ENCODE peak calls at places on chromosomes 3 and 15, in four cellular contexts. One of them, this sample, is unnamed.

GRCh38 chr15:84910928-84911623 is 26.6 kb downstream of the SLC28A1 start:
- DNase-seq in GM20000: no peak
- DNase-seq in Calu3: no peak
- DNase-seq in cardiac fibroblast: no peak
- DNase-seq in this sample: no peak

GRCh38 chr3:56125358-56126005 is 342.8 kb downstream of the ERC2 start:
- DNase-seq in GM20000: no peak
- DNase-seq in Calu3: peak
- DNase-seq in cardiac fibroblast: peak
- DNase-seq in this sample: no peak

GRCh38 chr15:37792351-37792750 is 142.1 kb upstream of the TMCO5A start:
- DNase-seq in GM20000: no peak
- DNase-seq in Calu3: no peak
- DNase-seq in cardiac fibroblast: no peak
- DNase-seq in this sample: no peak

GRCh38 chr15:58503139-58504027 is 71.6 kb downstream of the LIPC start:
- DNase-seq in GM20000: no peak
- DNase-seq in Calu3: no peak
- DNase-seq in cardiac fibroblast: no peak
- DNase-seq in this sample: no peak

GRCh38 chr3:10901293-10902010 is 85.4 kb downstream of the SLC6A11 start:
- DNase-seq in GM20000: no peak
- DNase-seq in Calu3: no peak
- DNase-seq in cardiac fibroblast: no peak
- DNase-seq in this sample: no peak

GRCh38 chr3:64272842-64273241 is 47.6 kb upstream of the PRICKLE2 start:
- DNase-seq in GM20000: no peak
- DNase-seq in Calu3: no peak
- DNase-seq in cardiac fibroblast: no peak
- DNase-seq in this sample: no peak

GRCh38 chr3:110234831-110235230 is 836.8 kb upstream of the NECTIN3 start:
- DNase-seq in GM20000: no peak
- DNase-seq in Calu3: no peak
- DNase-seq in cardiac fibroblast: peak
- DNase-seq in this sample: no peak

GRCh38 chr15:40878785-40879184 is 4.8 kb upstream of the RHOV start:
- DNase-seq in GM20000: peak
- DNase-seq in Calu3: peak
- DNase-seq in cardiac fibroblast: no peak
- DNase-seq in this sample: no peak

GRCh38 chr3:40731445-40731844 is 206.7 kb downstream of the ZNF621 start:
- DNase-seq in GM20000: no peak
- DNase-seq in Calu3: no peak
- DNase-seq in cardiac fibroblast: no peak
- DNase-seq in this sample: no peak

GRCh38 chr15:74133703-74134386 is 3.5 kb downstream of the ISLR2 start:
- DNase-seq in GM20000: no peak
- DNase-seq in Calu3: no peak
- DNase-seq in cardiac fibroblast: no peak
- DNase-seq in this sample: no peak

GRCh38 chr3:94187697-94188096 is 124.8 kb downstream of the NSUN3 start:
- DNase-seq in GM20000: no peak
- DNase-seq in Calu3: no peak
- DNase-seq in cardiac fibroblast: no peak
- DNase-seq in this sample: no peak

GRCh38 chr3:51391566-51392300 is 648 bp downstream of the RBM15B start:
- DNase-seq in GM20000: peak
- DNase-seq in Calu3: peak
- DNase-seq in cardiac fibroblast: peak
- DNase-seq in this sample: peak

GRCh38 chr15:44034334-44034733 is 160.7 kb downstream of the FRMD5 start:
- DNase-seq in GM20000: no peak
- DNase-seq in Calu3: no peak
- DNase-seq in cardiac fibroblast: peak
- DNase-seq in this sample: no peak

DNA sequence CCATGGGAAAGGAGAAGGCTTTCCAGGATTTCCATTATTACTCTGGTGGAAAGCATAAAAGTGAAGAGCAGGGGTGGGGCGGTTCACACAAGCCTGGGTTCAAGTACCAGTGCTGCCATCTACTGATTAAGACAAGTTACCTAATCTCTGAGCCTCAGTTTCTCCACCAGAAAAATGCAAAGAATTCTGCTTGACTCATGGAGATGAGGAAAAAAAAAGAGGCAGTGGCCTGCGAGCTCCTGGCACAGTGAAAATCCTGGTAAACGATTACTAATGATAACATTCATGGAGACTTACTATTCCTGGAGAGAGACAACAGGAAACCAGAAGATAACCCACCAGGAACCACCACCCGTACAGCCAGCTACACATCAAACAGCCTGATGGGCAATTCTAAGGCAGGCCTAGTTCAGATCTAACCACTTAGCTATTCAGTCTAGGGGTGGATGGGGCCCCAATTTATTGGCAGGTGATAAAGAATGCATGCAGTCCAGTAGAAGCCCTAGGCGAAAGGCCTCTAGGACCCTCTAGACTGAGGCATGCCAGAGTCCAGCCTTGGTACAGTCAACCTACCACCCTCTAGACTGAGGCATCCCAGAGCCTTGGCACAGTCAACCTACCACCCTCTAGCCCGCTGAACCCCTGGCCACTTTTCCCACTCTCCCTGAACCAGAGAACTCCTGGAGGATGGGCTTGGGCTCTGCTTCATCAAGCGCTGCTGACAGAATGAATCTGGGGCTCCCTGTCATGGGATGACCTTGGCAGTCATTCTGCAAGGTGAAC is 2.5 kb downstream of the AMOTL2 start:
- DNase-seq in GM20000: no peak
- DNase-seq in Calu3: no peak
- DNase-seq in cardiac fibroblast: no peak
- DNase-seq in this sample: no peak
- TF ChIP-seq CTCF in GM20000: no peak
- TF ChIP-seq CTCF in Calu3: no peak
- TF ChIP-seq CTCF in cardiac fibroblast: no peak
- TF ChIP-seq CTCF in this sample: no peak

DNA sequence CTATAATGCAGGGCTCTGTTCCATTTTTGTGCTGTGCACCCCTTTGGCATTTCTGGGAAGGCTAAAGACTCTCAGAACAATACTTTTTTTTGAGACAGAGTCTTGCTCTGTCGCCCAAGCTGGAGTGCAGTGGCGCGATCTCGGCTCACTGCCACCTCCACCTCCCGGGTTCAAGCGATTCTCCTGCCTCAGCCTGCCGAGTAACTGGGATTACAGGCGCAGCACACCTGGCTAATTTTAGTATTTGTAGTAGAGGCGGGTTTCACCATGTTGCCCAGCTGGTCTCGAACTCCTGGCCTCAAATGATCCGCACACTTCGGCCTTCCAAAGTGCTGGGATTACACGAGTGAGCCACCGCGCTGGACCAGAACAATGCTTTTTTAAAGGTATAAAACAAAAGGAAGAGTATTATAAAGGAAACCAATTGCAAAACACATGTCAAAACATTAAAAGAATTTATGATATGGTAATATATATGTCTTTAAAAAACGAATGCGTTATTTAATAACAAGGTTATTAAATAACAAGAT is 999 bp downstream of the SQOR start:
- DNase-seq in GM20000: no peak
- DNase-seq in Calu3: no peak
- DNase-seq in cardiac fibroblast: no peak
- DNase-seq in this sample: no peak
- TF ChIP-seq CTCF in GM20000: no peak
- TF ChIP-seq CTCF in Calu3: no peak
- TF ChIP-seq CTCF in cardiac fibroblast: no peak
- TF ChIP-seq CTCF in this sample: no peak

GRCh38 chr15:99393641-99394040 is 142.4 kb downstream of the LRRC28 start:
- DNase-seq in GM20000: no peak
- DNase-seq in Calu3: no peak
- DNase-seq in cardiac fibroblast: no peak
- DNase-seq in this sample: no peak

GRCh38 chr15:99386429-99386828 is 135.1 kb downstream of the LRRC28 start:
- DNase-seq in GM20000: no peak
- DNase-seq in Calu3: no peak
- DNase-seq in cardiac fibroblast: no peak
- DNase-seq in this sample: no peak

GRCh38 chr15:99387769-99388168 is 136.5 kb downstream of the LRRC28 start:
- DNase-seq in GM20000: no peak
- DNase-seq in Calu3: no peak
- DNase-seq in cardiac fibroblast: no peak
- DNase-seq in this sample: no peak

GRCh38 chr15:99385865-99386264 is 134.6 kb downstream of the LRRC28 start:
- DNase-seq in GM20000: no peak
- DNase-seq in Calu3: no peak
- DNase-seq in cardiac fibroblast: peak
- DNase-seq in this sample: no peak

GRCh38 chr15:99390667-99391066 is 139.4 kb downstream of the LRRC28 start:
- DNase-seq in GM20000: no peak
- DNase-seq in Calu3: no peak
- DNase-seq in cardiac fibroblast: no peak
- DNase-seq in this sample: no peak
- TF ChIP-seq CTCF in GM20000: no peak
- TF ChIP-seq CTCF in Calu3: no peak
- TF ChIP-seq CTCF in cardiac fibroblast: no peak
- TF ChIP-seq CTCF in this sample: no peak

GRCh38 chr3:25836579-25836978 is 46.7 kb downstream of the OXSM start:
- DNase-seq in GM20000: no peak
- DNase-seq in Calu3: no peak
- DNase-seq in cardiac fibroblast: no peak
- DNase-seq in this sample: no peak

GRCh38 chr3:25830373-25831305 is 40.7 kb downstream of the OXSM start:
- DNase-seq in GM20000: no peak
- DNase-seq in Calu3: no peak
- DNase-seq in cardiac fibroblast: no peak
- DNase-seq in this sample: no peak

GRCh38 chr3:25834346-25834745 is 44.5 kb downstream of the OXSM start:
- DNase-seq in GM20000: no peak
- DNase-seq in Calu3: no peak
- DNase-seq in cardiac fibroblast: no peak
- DNase-seq in this sample: no peak

GRCh38 chr3:25826510-25826909 is 36.6 kb downstream of the OXSM start:
- DNase-seq in GM20000: no peak
- DNase-seq in Calu3: no peak
- DNase-seq in cardiac fibroblast: no peak
- DNase-seq in this sample: peak

DNA sequence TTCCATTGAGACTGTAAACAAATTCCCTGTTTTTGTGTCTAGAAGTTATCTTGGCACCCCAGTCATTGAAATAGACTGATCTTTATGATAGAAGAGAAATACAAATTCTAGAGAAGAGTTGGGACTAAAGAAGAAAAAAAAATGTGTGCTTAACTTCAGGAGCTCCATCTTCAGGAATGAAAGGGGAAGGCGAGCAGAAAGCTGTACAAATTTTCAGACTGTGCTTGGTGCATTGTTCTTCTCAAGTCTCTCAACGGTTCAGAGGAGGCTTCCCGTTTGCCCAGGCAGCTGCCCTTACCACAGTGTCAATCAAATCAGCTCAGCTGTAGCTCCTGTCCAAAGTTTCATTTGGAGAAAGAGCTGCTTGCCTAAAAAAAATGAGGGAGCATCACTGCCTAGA is 41.7 kb downstream of the OXSM start:
- DNase-seq in GM20000: no peak
- DNase-seq in Calu3: no peak
- DNase-seq in cardiac fibroblast: peak
- DNase-seq in this sample: peak
- TF ChIP-seq CTCF in GM20000: no peak
- TF ChIP-seq CTCF in Calu3: no peak
- TF ChIP-seq CTCF in cardiac fibroblast: peak
- TF ChIP-seq CTCF in this sample: peak

GRCh38 chr15:52466134-52466701 is 62.5 kb downstream of the MYO5A start:
- DNase-seq in GM20000: peak
- DNase-seq in Calu3: no peak
- DNase-seq in cardiac fibroblast: no peak
- DNase-seq in this sample: no peak
- TF ChIP-seq CTCF in GM20000: peak
- TF ChIP-seq CTCF in Calu3: no peak
- TF ChIP-seq CTCF in cardiac fibroblast: no peak
- TF ChIP-seq CTCF in this sample: no peak

DNA sequence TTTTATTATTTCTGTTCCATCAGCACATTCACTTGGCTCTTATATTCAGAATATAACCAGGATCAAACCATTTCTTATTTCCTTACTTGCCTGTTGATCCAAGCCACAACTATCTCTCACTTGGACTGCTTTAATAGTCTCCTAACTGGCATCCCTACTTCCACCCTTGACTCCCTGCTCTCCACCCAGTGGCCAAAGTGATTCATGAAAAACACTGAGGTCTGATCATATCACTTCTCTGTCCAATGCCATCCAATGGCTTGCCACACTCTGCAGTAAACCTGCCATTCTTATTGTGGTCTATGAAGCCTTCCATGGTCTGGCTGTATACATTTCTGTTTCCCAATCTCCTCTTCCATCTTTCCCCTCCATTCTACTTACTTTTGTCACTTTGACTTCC is 576.1 kb downstream of the PDCD6IP start:
- DNase-seq in GM20000: no peak
- DNase-seq in Calu3: no peak
- DNase-seq in cardiac fibroblast: no peak
- DNase-seq in this sample: no peak
- TF ChIP-seq CTCF in GM20000: no peak
- TF ChIP-seq CTCF in Calu3: no peak
- TF ChIP-seq CTCF in cardiac fibroblast: no peak
- TF ChIP-seq CTCF in this sample: no peak

GRCh38 chr3:195034101-195034500 is 236.9 kb downstream of the XXYLT1 start:
- DNase-seq in GM20000: no peak
- DNase-seq in Calu3: no peak
- DNase-seq in cardiac fibroblast: no peak
- DNase-seq in this sample: no peak

GRCh38 chr3:195037017-195037373 is 234.0 kb downstream of the XXYLT1 start:
- DNase-seq in GM20000: no peak
- DNase-seq in Calu3: no peak
- DNase-seq in cardiac fibroblast: no peak
- DNase-seq in this sample: no peak

GRCh38 chr3:195034541-195034940 is 236.4 kb downstream of the XXYLT1 start:
- DNase-seq in GM20000: no peak
- DNase-seq in Calu3: no peak
- DNase-seq in cardiac fibroblast: no peak
- DNase-seq in this sample: no peak

GRCh38 chr3:195036203-195037016 is 234.5 kb downstream of the XXYLT1 start:
- DNase-seq in GM20000: no peak
- DNase-seq in Calu3: no peak
- DNase-seq in cardiac fibroblast: no peak
- DNase-seq in this sample: no peak

GRCh38 chr3:195035345-195036202 is 235.4 kb downstream of the XXYLT1 start:
- DNase-seq in GM20000: no peak
- DNase-seq in Calu3: no peak
- DNase-seq in cardiac fibroblast: no peak
- DNase-seq in this sample: peak
- TF ChIP-seq CTCF in GM20000: no peak
- TF ChIP-seq CTCF in Calu3: no peak
- TF ChIP-seq CTCF in cardiac fibroblast: no peak
- TF ChIP-seq CTCF in this sample: no peak

This sample was measured in endothelial cell.